ENCODE peak calls at places on chromosome 18, in seven cellular contexts. P is activated CD8-positive, alpha-beta memory T cell treated with anti-CD3 and anti-CD28 coated beads, Interleukin-2, amount 50 U/mL, for 4 hours; Q is transverse colon; V is A172; X is AML-193; G is tibial artery; H is RWPE1. A is an unnamed sample.

GRCh38 chr18:48955528-48956261 is 4.9 kb upstream of the SMAD7 start:
- DNase-seq in P (no peak), Q (no peak), V (peak), X (no peak), G (peak), H (no peak), A (no peak)

GRCh38 chr18:75124967-75125358 is 84.0 kb downstream of the PTGR3 start:
- DNase-seq in P (no peak), Q (no peak), V (no peak), X (no peak), G (peak), H (no peak), A (peak)

GRCh38 chr18:11488175-11488574 is 121.2 kb upstream of the SLC35G4 start:
- DNase-seq in P (no peak), Q (no peak), V (no peak), X (no peak), G (no peak), H (peak), A (no peak)

GRCh38 chr18:48872234-48873145 is 78.3 kb downstream of the SMAD7 start:
- DNase-seq in P (no peak), Q (no peak), V (peak), X (no peak), G (no peak), H (no peak), A (no peak)

GRCh38 chr18:76252880-76253279 is 242.2 kb downstream of the ZNF516 start:
- DNase-seq in P (no peak), Q (no peak), V (no peak), X (peak), G (no peak), H (no peak), A (no peak)

GRCh38 chr18:49931760-49932159 is 118.4 kb upstream of the ACAA2 start:
- DNase-seq in P (no peak), Q (no peak), V (no peak), X (no peak), G (no peak), H (no peak), A (no peak)

GRCh38 chr18:48935433-48935774 is 15.4 kb downstream of the SMAD7 start:
- DNase-seq in P (no peak), Q (no peak), V (no peak), X (no peak), G (no peak), H (no peak), A (no peak)

GRCh38 chr18:76471593-76471992 is 23.4 kb downstream of the ZNF516 start:
- DNase-seq in P (no peak), Q (no peak), V (no peak), X (no peak), G (no peak), H (no peak), A (no peak)

GRCh38 chr18:71020342-71021096 is 731.7 kb downstream of the SOCS6 start:
- DNase-seq in P (no peak), Q (no peak), V (no peak), X (no peak), G (no peak), H (no peak), A (no peak)

GRCh38 chr18:48732767-48733424 is 194.1 kb downstream of the CTIF start:
- DNase-seq in P (no peak), Q (no peak), V (no peak), X (no peak), G (no peak), H (peak), A (no peak)

GRCh38 chr18:48133675-48134251 is 203.3 kb upstream of the SMAD2 start:
- DNase-seq in P (no peak), Q (peak), V (peak), X (no peak), G (no peak), H (peak), A (no peak)

GRCh38 chr18:32095156-32095555 is 3.5 kb downstream of the RNF138 start:
- DNase-seq in P (no peak), Q (no peak), V (no peak), X (no peak), G (no peak), H (no peak), A (no peak)

GRCh38 chr18:79555885-79556284 is 123.7 kb upstream of the CTDP1 start:
- DNase-seq in P (no peak), Q (no peak), V (no peak), X (no peak), G (peak), H (no peak), A (no peak)

GRCh38 chr18:33871363-33872025 is 293.5 kb downstream of the ASXL3 start:
- DNase-seq in P (no peak), Q (no peak), V (no peak), X (no peak), G (no peak), H (no peak), A (no peak)

GRCh38 chr18:52748343-52748742 is 408.3 kb downstream of the DCC start:
- DNase-seq in P (no peak), Q (no peak), V (no peak), X (no peak), G (no peak), H (no peak), A (no peak)

GRCh38 chr18:61764381-61764780 is 128.4 kb downstream of the RNF152 start:
- DNase-seq in P (no peak), Q (no peak), V (peak), X (no peak), G (no peak), H (no peak), A (no peak)

A was measured in HuH-7.5.